ENCODE peak calls at places on chromosomes 1 and 21, in seven cellular contexts. O is IMR-90; R is HAP-1; B is stimulated activated CD4-positive, alpha-beta T cell treated with anti-CD3 and anti-CD28 coated beads, Interleukin-4, amount 100 ng/mL, for 1 hour; U is heart right ventricle; H is GM20000; N is EH. F is an unnamed sample.

GRCh38 chr1:162070094-162070748 is 730 bp downstream of the NOS1AP start:
- DNase-seq in U (no peak), N (no peak), R (peak), B (peak), H (no peak), O (no peak), F (no peak)

GRCh38 chr1:230709619-230710542 is 4.0 kb downstream of the AGT start:
- DNase-seq in U (no peak), H (no peak), O (no peak), R (no peak), B (no peak), N (no peak), F (no peak)

GRCh38 chr1:207959141-207959825 is 48.4 kb upstream of the CD34 start:
- DNase-seq in R (no peak), H (peak), N (peak), O (peak), B (peak), U (peak), F (no peak)

GRCh38 chr1:16967095-16967567 is 13.3 kb downstream of the MFAP2 start:
- DNase-seq in N (peak), B (no peak), H (no peak), O (peak), R (no peak), U (peak), F (no peak)

GRCh38 chr1:15761729-15762128 is 3.1 kb downstream of the FBLIM1 start:
- DNase-seq in N (no peak), U (no peak), B (no peak), R (no peak), O (no peak), H (no peak), F (no peak)

GRCh38 chr21:8997011-8997440 is 1524.4 kb upstream of the TPTE start:
- DNase-seq in N (no peak), O (no peak), U (no peak), R (no peak), B (no peak), H (no peak), F (no peak)

GRCh38 chr21:33854604-33855003 is 61.0 kb downstream of the ATP5PO start:
- DNase-seq in B (no peak), R (peak), O (no peak), N (peak), U (no peak), H (no peak), F (peak)

GRCh38 chr1:24151175-24151533 is 8.2 kb upstream of the IL22RA1 start:
- DNase-seq in O (no peak), B (no peak), U (no peak), R (peak), N (no peak), H (no peak), F (no peak)

GRCh38 chr21:37074195-37074510 is 1.1 kb downstream of the TTC3 start:
- DNase-seq in R (peak), U (peak), H (no peak), B (no peak), N (peak), O (no peak), F (no peak)

GRCh38 chr1:219826290-219826689 is 102.1 kb downstream of the SLC30A10 start:
- DNase-seq in O (no peak), U (no peak), B (no peak), H (no peak), R (no peak), N (no peak), F (no peak)

GRCh38 chr1:19014765-19015164 is 58.3 kb upstream of the IFFO2 start:
- DNase-seq in U (no peak), B (no peak), N (no peak), H (no peak), O (no peak), R (no peak), F (no peak)

GRCh38 chr1:6111571-6111970 is 65.9 kb downstream of the KCNAB2 start:
- DNase-seq in U (peak), R (no peak), B (no peak), O (no peak), H (no peak), N (no peak), F (no peak)

GRCh38 chr1:178382372-178382771 is 114.4 kb downstream of the CLEC20A start:
- DNase-seq in O (no peak), R (no peak), H (no peak), B (no peak), N (no peak), U (no peak), F (no peak)

GRCh38 chr21:21148009-21148408 is 149.8 kb downstream of the NCAM2 start:
- DNase-seq in H (no peak), O (no peak), N (no peak), B (no peak), U (no peak), R (no peak), F (no peak)

GRCh38 chr1:212916395-212917133 is 33.8 kb upstream of the VASH2 start:
- DNase-seq in R (peak), O (peak), N (peak), H (peak), B (no peak), U (peak), F (no peak)

GRCh38 chr1:46065405-46065804 is 67.0 kb downstream of the PIK3R3 start:
- DNase-seq in U (no peak), R (no peak), O (no peak), H (no peak), B (no peak), N (no peak), F (no peak)

GRCh38 chr1:68954841-68955240 is 458.0 kb upstream of the DEPDC1 start:
- DNase-seq in N (no peak), U (no peak), B (no peak), H (no peak), R (no peak), O (no peak), F (no peak)

GRCh38 chr1:48853006-48853405 is 76.3 kb upstream of the BEND5 start:
- DNase-seq in U (no peak), O (peak), R (no peak), H (no peak), N (peak), B (no peak), F (no peak)

GRCh38 chr21:44454747-44455523 is at the start of gene LRRC3:
- DNase-seq in B (peak), R (peak), H (peak), N (peak), O (peak), U (peak), F (no peak)

GRCh38 chr1:156920233-156921052 is at the start of gene LRRC71:
- DNase-seq in O (peak), N (peak), B (peak), U (peak), H (peak), R (peak), F (peak)

GRCh38 chr1:24704411-24705259 is 40.6 kb upstream of the CLIC4 start:
- DNase-seq in O (peak), B (no peak), N (peak), R (peak), U (no peak), H (no peak), F (peak)

GRCh38 chr21:35084869-35085268 is 35.8 kb upstream of the RUNX1 start:
- DNase-seq in H (no peak), B (no peak), N (peak), R (no peak), O (peak), U (no peak), F (peak)

GRCh38 chr21:45320261-45320990 is 32.7 kb upstream of the POFUT2 start:
- DNase-seq in U (peak), H (no peak), R (no peak), B (no peak), N (no peak), O (no peak), F (no peak)

GRCh38 chr1:61481313-61481712 is 243.6 kb downstream of the TM2D1 start:
- DNase-seq in U (no peak), B (no peak), O (no peak), H (no peak), N (peak), R (no peak), F (no peak)

GRCh38 chr21:25911730-25912401 is 177.1 kb downstream of the GABPA start:
- DNase-seq in N (no peak), H (no peak), O (no peak), B (no peak), U (peak), R (no peak), F (no peak)

GRCh38 chr1:38047603-38048146 is 1.1 kb upstream of the POU3F1 start:
- DNase-seq in U (no peak), H (no peak), O (peak), R (peak), B (no peak), N (peak), F (no peak)

GRCh38 chr1:205680073-205680851 is at the start of gene SLC45A3:
- DNase-seq in U (peak), B (peak), O (no peak), N (peak), H (peak), R (peak), F (no peak)

GRCh38 chr1:228163004-228163753 is 2.4 kb upstream of the IBA57 start:
- DNase-seq in H (no peak), O (no peak), R (no peak), B (no peak), N (peak), U (peak), F (no peak)

GRCh38 chr1:1033009-1033587 is 13.2 kb downstream of the AGRN start:
- DNase-seq in H (peak), R (peak), U (peak), N (peak), B (peak), O (peak), F (peak)

GRCh38 chr1:150066838-150067183 is 765 bp upstream of the VPS45 start:
- DNase-seq in R (peak), O (no peak), N (no peak), B (peak), U (peak), H (peak), F (no peak)

GRCh38 chr21:15000076-15000475 is 64.7 kb downstream of the NRIP1 start:
- DNase-seq in O (peak), R (no peak), B (no peak), U (no peak), N (peak), H (no peak), F (peak)

GRCh38 chr1:206684478-206685255 is at the start of gene MAPKAPK2:
- DNase-seq in U (peak), R (peak), N (peak), H (peak), B (peak), O (peak), F (no peak)

GRCh38 chr1:245512980-245513578 is 358.3 kb downstream of the KIF26B start:
- DNase-seq in B (no peak), R (peak), U (no peak), H (no peak), N (peak), O (no peak), F (peak)

GRCh38 chr1:241012708-241013340 is 344.2 kb downstream of the RGS7 start:
- DNase-seq in O (no peak), N (no peak), H (no peak), B (no peak), U (no peak), R (peak), F (no peak)

GRCh38 chr1:236370397-236370796 is 23.7 kb upstream of the EDARADD start:
- DNase-seq in H (no peak), O (no peak), U (no peak), B (no peak), N (no peak), R (no peak), F (no peak)

GRCh38 chr1:223142795-223143759 is at the start of gene TLR5:
- DNase-seq in U (peak), O (peak), N (peak), H (peak), R (peak), B (peak), F (no peak)

GRCh38 chr1:204623365-204623893 is 62.1 kb downstream of the LRRN2 start:
- DNase-seq in O (peak), U (no peak), B (no peak), H (no peak), R (peak), N (peak), F (peak)

GRCh38 chr1:106063510-106063909 is 993.0 kb upstream of the PRMT6 start:
- DNase-seq in R (no peak), N (no peak), H (no peak), B (no peak), U (no peak), O (no peak), F (no peak)

F was measured in HFFc6.